ENCODE peak calls at places on chromosomes 11 and 22, in four cellular contexts. B is DND-41, L is GM20000, U is ovary. O is an unnamed sample.

GRCh38 chr11:32297629-32298028 is 137.7 kb downstream of the WT1 start:
- DNase-seq in B (no peak), L (peak), U (no peak), O (no peak)

GRCh38 chr11:35136311-35136710 is 2.7 kb upstream of the CD44 start:
- DNase-seq in B (no peak), L (no peak), U (no peak), O (no peak)

GRCh38 chr22:41603873-41604332 is 14.3 kb upstream of the PMM1 start:
- DNase-seq in B (peak), L (peak), U (no peak), O (no peak)

GRCh38 chr22:44344407-44344806 is 31.7 kb upstream of the SHISAL1 start:
- DNase-seq in B (no peak), L (no peak), U (no peak), O (no peak)

GRCh38 chr22:21443057-21443734 is 24.0 kb upstream of the TMEM191C start:
- DNase-seq in B (peak), L (no peak), U (no peak), O (peak)

GRCh38 chr11:115170133-115170815 is 333.9 kb downstream of the CADM1 start:
- DNase-seq in B (peak), L (peak), U (no peak), O (peak)

GRCh38 chr22:22883090-22883727 is 4.4 kb upstream of the IGLL5 start:
- DNase-seq in B (no peak), L (no peak), U (no peak), O (no peak)

GRCh38 chr11:26960265-26960664 is 33.6 kb upstream of the FIBIN start:
- DNase-seq in B (no peak), L (no peak), U (no peak), O (no peak)

GRCh38 chr11:109037856-109038780 is 373.2 kb downstream of the DDX10 start:
- DNase-seq in B (no peak), L (no peak), U (no peak), O (no peak)

GRCh38 chr22:17563936-17564391 is 666 bp downstream of the SLC25A18 start:
- DNase-seq in B (no peak), L (no peak), U (no peak), O (no peak)

GRCh38 chr22:44311855-44312170 is 938 bp downstream of the SHISAL1 start:
- DNase-seq in B (no peak), L (no peak), U (no peak), O (no peak)

GRCh38 chr22:21766933-21767462 is 31.4 kb upstream of the YPEL1 start:
- DNase-seq in B (no peak), L (peak), U (no peak), O (no peak)

GRCh38 chr22:35971418-35972119 is 57.1 kb downstream of the RBFOX2 start:
- DNase-seq in B (no peak), L (no peak), U (no peak), O (no peak)

GRCh38 chr11:496834-497564 is 10.0 kb downstream of the RNH1 start:
- DNase-seq in B (no peak), L (no peak), U (no peak), O (no peak)

GRCh38 chr11:72112541-72113136 is at the start of gene ANAPC15:
- DNase-seq in B (peak), L (peak), U (peak), O (peak)

GRCh38 chr11:68979931-68980775 is 633 bp downstream of the MRGPRD start:
- DNase-seq in B (no peak), L (no peak), U (no peak), O (no peak)

GRCh38 chr11:68977781-68978625 is 2.8 kb downstream of the MRGPRD start:
- DNase-seq in B (no peak), L (no peak), U (no peak), O (peak)

GRCh38 chr11:68978626-68978930 is 2.2 kb downstream of the MRGPRD start:
- DNase-seq in B (no peak), L (no peak), U (no peak), O (no peak)

GRCh38 chr11:68980776-68981065 is at the start of gene MRGPRD:
- DNase-seq in B (no peak), L (no peak), U (no peak), O (peak)

GRCh38 chr11:68978931-68979591 is 1.7 kb downstream of the MRGPRD start:
- DNase-seq in B (no peak), L (no peak), U (no peak), O (peak)
- TF ChIP-seq CTCF in B (no peak), L (no peak), U (no peak), O (no peak)

DNA sequence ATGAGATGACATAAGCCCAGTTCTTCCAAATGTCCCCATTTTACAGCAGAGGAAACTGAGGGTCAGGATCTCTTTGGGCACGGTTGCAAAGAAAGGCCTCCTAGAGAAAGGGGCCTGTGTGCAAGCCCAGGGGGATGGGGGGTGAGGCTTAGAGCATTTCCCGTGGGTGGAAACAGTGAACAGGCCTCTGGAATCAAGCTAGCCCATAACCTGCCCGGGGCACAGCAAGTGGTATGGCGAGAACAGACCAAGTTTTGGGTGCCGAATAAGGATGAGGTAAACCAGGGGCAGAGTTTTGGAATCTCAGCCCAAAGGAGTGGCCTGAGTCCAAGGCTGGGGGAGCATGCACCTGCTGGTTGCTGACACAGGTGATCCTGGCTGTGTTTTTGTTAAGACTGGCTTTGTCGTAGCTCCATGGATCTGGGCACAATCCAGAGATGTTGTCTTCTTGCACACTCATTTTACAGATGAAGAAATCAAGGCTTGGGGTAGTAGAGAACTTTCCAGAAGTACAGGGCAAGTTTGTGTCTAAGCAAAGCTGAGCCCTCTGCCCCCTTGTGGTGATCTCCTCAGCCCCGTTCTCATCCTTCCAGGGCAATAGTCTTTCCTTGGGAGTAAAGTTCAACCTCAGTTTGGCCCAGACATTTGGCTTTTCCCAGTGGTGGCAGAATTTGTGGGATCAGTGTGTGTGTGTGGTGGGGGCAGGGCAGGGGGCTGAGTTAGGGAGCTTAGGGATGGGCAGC is 53.5 kb upstream of the MYEOV start:
- DNase-seq in B (no peak), L (no peak), U (no peak), O (no peak)
- TF ChIP-seq CTCF in B (peak), L (no peak), U (no peak), O (no peak)

GRCh38 chr22:49983148-49984042 is 22.8 kb downstream of the PIM3 start:
- DNase-seq in B (no peak), L (peak), U (no peak), O (no peak)
- TF ChIP-seq CTCF in B (no peak), L (peak), U (no peak), O (peak)

DNA sequence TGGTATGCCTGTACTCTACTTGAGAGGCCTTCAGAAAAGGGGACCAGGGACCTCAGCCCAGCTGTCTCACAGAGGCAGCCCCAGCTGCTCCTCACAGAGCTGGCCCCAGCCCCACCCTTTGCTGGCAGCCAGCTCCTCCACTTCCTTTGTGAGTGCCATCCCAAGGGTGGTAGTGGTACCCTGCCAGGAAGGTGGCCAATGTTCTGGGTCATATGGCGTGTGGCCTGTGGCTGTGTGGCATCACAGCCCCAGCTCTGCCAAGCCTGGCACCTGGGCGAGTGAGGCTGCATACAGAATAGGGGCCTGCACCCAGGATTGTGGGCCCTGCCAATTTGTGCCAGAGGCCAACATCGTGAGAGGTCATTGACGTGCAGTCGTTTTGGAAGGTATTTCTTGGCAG is 10.7 kb downstream of the TUB start:
- DNase-seq in B (no peak), L (no peak), U (no peak), O (peak)
- TF ChIP-seq CTCF in B (no peak), L (no peak), U (no peak), O (no peak)

DNA sequence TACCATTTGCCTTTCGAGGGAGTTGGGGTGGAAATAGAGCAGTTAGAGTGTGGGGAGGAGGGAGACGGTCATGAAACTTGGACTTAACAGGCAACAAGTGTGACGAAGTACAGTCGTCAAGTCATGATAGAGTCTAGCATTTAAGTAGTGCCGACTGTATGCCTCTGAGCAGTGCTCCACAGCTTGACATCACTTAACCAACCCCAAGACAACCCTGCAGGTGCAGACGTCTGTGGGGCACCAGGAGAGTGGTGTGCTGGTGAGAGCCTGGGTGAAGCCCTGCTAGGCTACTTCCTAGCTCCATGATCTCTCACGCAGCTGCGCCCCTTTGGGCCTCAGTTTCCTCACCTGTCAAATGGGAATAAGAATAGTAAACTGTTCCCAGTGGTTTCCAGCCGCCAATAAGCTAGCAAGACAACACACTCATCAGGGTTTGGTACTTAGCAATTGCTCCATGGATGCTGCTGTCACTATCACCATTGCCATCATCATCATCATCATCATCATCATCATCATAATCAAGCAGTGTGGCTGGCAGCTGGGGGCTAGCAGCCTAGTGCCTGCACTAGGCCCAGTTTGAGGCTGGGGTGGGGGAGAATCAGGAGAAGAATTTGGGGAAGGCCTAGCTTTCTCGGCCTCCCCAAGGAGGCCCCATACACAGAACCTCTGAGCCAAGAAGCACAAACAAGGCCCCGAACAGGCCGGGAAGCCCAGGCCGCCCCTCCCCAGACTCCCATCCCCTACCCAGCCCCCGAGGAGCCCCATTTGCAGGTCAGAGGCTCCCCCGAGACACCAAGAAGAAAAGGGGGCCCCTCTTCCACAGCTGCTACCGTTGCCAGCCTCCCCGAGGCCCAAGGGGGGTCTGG is 29.0 kb downstream of the MN1 start:
- DNase-seq in B (no peak), L (no peak), U (no peak), O (no peak)
- TF ChIP-seq CTCF in B (no peak), L (no peak), U (no peak), O (no peak)

O was measured in dorsolateral prefrontal cortex.